ENCODE peak calls at places on chromosome 2, in seven cellular contexts. J, P, R, Q, O, D and W are unnamed samples.

GRCh38 chr2:216349366-216349765 is 22.9 kb downstream of the MARCHF4 start:
- DNase-seq in D (no peak), Q (peak), O (no peak), R (no peak), J (no peak), P (no peak), W (no peak)

GRCh38 chr2:238694136-238694755 is 153.6 kb upstream of the TWIST2 start:
- DNase-seq in D (no peak), P (no peak), Q (no peak), J (no peak), O (no peak), R (no peak), W (no peak)

GRCh38 chr2:200230716-200231115 is 75.8 kb upstream of the SPATS2L start:
- DNase-seq in O (no peak), D (no peak), J (no peak), P (no peak), Q (no peak), R (no peak), W (no peak)

GRCh38 chr2:63983986-63984605 is 35.1 kb downstream of the VPS54 start:
- DNase-seq in Q (peak), R (no peak), D (no peak), J (peak), O (no peak), P (no peak), W (no peak)

GRCh38 chr2:28155627-28156026 is 237.0 kb upstream of the FOSL2 start:
- DNase-seq in Q (no peak), J (peak), P (no peak), R (peak), D (no peak), O (peak), W (no peak)

GRCh38 chr2:213107728-213108127 is 43.7 kb downstream of the IKZF2 start:
- DNase-seq in R (no peak), P (no peak), O (no peak), Q (no peak), D (no peak), J (no peak), W (no peak)

GRCh38 chr2:30306522-30306921 is 75.2 kb downstream of the LBH start:
- DNase-seq in P (peak), J (no peak), Q (no peak), O (no peak), D (no peak), R (no peak), W (no peak)

GRCh38 chr2:142140434-142140845 is 9.6 kb upstream of the LRP1B start:
- DNase-seq in P (no peak), D (no peak), J (peak), Q (peak), R (peak), O (peak), W (no peak)

GRCh38 chr2:188678921-188679320 is 295.3 kb upstream of the COL3A1 start:
- DNase-seq in P (peak), D (no peak), R (no peak), J (peak), O (no peak), Q (peak), W (no peak)

GRCh38 chr2:212921061-212921460 is 230.4 kb downstream of the IKZF2 start:
- DNase-seq in O (no peak), Q (no peak), P (no peak), J (no peak), R (no peak), D (no peak), W (no peak)

GRCh38 chr2:160674076-160674630 is 180.5 kb upstream of the RBMS1 start:
- DNase-seq in D (no peak), Q (no peak), R (no peak), J (no peak), O (no peak), P (no peak), W (no peak)

GRCh38 chr2:120013569-120014223 is 819 bp downstream of the EPB41L5 start:
- DNase-seq in R (peak), O (peak), D (no peak), Q (no peak), P (no peak), J (no peak), W (no peak)

GRCh38 chr2:1964659-1965058 is 220.3 kb upstream of the PXDN start:
- DNase-seq in J (no peak), D (no peak), Q (no peak), O (no peak), R (no peak), P (no peak), W (no peak)

GRCh38 chr2:128473175-128474013 is 154.7 kb upstream of the HS6ST1 start:
- DNase-seq in J (no peak), O (peak), R (no peak), Q (peak), D (no peak), P (peak), W (peak)

GRCh38 chr2:187461294-187462261 is 13.5 kb upstream of the CALCRL start:
- DNase-seq in O (no peak), Q (no peak), P (no peak), R (no peak), J (no peak), D (no peak), W (no peak)

GRCh38 chr2:175170679-175171304 is 2.8 kb upstream of the ATF2 start:
- DNase-seq in R (no peak), O (no peak), P (no peak), D (no peak), Q (no peak), J (no peak), W (no peak)

GRCh38 chr2:143026411-143027054 is 102.7 kb upstream of the ARHGAP15 start:
- DNase-seq in Q (no peak), D (no peak), J (no peak), P (no peak), R (no peak), O (no peak), W (no peak)

GRCh38 chr2:74548919-74549684 is 4.6 kb downstream of the LOXL3 start:
- DNase-seq in J (peak), R (peak), P (peak), Q (peak), D (no peak), O (no peak), W (no peak)

GRCh38 chr2:167331636-167332232 is 443.5 kb downstream of the XIRP2 start:
- DNase-seq in Q (no peak), P (no peak), O (no peak), J (peak), R (no peak), D (no peak), W (no peak)

GRCh38 chr2:147231081-147231480 is 613.7 kb upstream of the ACVR2A start:
- DNase-seq in P (no peak), O (no peak), D (no peak), Q (no peak), J (no peak), R (no peak), W (no peak)

GRCh38 chr2:215624423-215624829 is 188.6 kb upstream of the FN1 start:
- DNase-seq in D (no peak), Q (peak), O (no peak), R (no peak), J (peak), P (peak), W (no peak)

GRCh38 chr2:131641414-131642206 is 113.9 kb downstream of the CCDC74A start:
- DNase-seq in Q (peak), P (peak), O (peak), J (no peak), D (no peak), R (no peak), W (no peak)

GRCh38 chr2:48480526-48480925 is 49.4 kb upstream of the STON1 start:
- DNase-seq in Q (no peak), D (no peak), R (no peak), O (no peak), J (no peak), P (no peak), W (no peak)

GRCh38 chr2:133333189-133333588 is 235.1 kb downstream of the NCKAP5 start:
- DNase-seq in D (no peak), O (no peak), J (no peak), Q (peak), P (peak), R (no peak), W (no peak)

GRCh38 chr2:29597048-29597447 is 324.3 kb downstream of the ALK start:
- DNase-seq in D (no peak), J (no peak), P (no peak), O (no peak), Q (no peak), R (no peak), W (no peak)

GRCh38 chr2:215870088-215870490 is 143.3 kb downstream of the MREG start:
- DNase-seq in J (peak), Q (peak), P (peak), O (no peak), R (no peak), D (no peak), W (no peak)